ENCODE peak calls at places on chromosomes 11 and 22, in seven cellular contexts. One of them, this sample, is unnamed.

GRCh38 chr11:12272821-12273617 is 104.4 kb upstream of the PARVA start:
- DNase-seq in MM.1S: no peak
- DNase-seq in GM23338: no peak
- DNase-seq in fibroblast of pulmonary artery: peak
- DNase-seq in keratinocyte: no peak
- DNase-seq in uterus: no peak
- DNase-seq in Peyer's patch: peak
- DNase-seq in this sample: no peak

GRCh38 chr11:6635082-6635932 is 16.1 kb upstream of the TPP1 start:
- DNase-seq in Peyer's patch: no peak
- DNase-seq in keratinocyte: no peak
- DNase-seq in MM.1S: no peak
- DNase-seq in GM23338: no peak
- DNase-seq in uterus: peak
- DNase-seq in fibroblast of pulmonary artery: peak
- DNase-seq in this sample: no peak

GRCh38 chr11:128390246-128390645 is 197.1 kb downstream of the ETS1 start:
- DNase-seq in Peyer's patch: no peak
- DNase-seq in MM.1S: no peak
- DNase-seq in fibroblast of pulmonary artery: peak
- DNase-seq in uterus: no peak
- DNase-seq in keratinocyte: no peak
- DNase-seq in GM23338: no peak
- DNase-seq in this sample: no peak

GRCh38 chr22:48696371-48696770 is 1131.3 kb downstream of the BRD1 start:
- DNase-seq in keratinocyte: no peak
- DNase-seq in Peyer's patch: no peak
- DNase-seq in uterus: no peak
- DNase-seq in GM23338: no peak
- DNase-seq in fibroblast of pulmonary artery: no peak
- DNase-seq in MM.1S: no peak
- DNase-seq in this sample: no peak

GRCh38 chr11:11416917-11417316 is 63.9 kb upstream of the CSNK2A3 start:
- DNase-seq in Peyer's patch: no peak
- DNase-seq in MM.1S: no peak
- DNase-seq in uterus: no peak
- DNase-seq in GM23338: no peak
- DNase-seq in fibroblast of pulmonary artery: peak
- DNase-seq in keratinocyte: no peak
- DNase-seq in this sample: no peak

GRCh38 chr11:118705796-118706545 is 26.5 kb upstream of the TREH start:
- DNase-seq in GM23338: no peak
- DNase-seq in MM.1S: no peak
- DNase-seq in fibroblast of pulmonary artery: no peak
- DNase-seq in keratinocyte: no peak
- DNase-seq in uterus: no peak
- DNase-seq in Peyer's patch: no peak
- DNase-seq in this sample: no peak

GRCh38 chr11:44229664-44230063 is 80.3 kb downstream of the ALX4 start:
- DNase-seq in uterus: no peak
- DNase-seq in GM23338: no peak
- DNase-seq in MM.1S: no peak
- DNase-seq in Peyer's patch: no peak
- DNase-seq in keratinocyte: no peak
- DNase-seq in fibroblast of pulmonary artery: peak
- DNase-seq in this sample: no peak

GRCh38 chr22:42326786-42327185 is 56.3 kb upstream of the TCF20 start:
- DNase-seq in Peyer's patch: no peak
- DNase-seq in uterus: no peak
- DNase-seq in fibroblast of pulmonary artery: no peak
- DNase-seq in MM.1S: no peak
- DNase-seq in keratinocyte: no peak
- DNase-seq in GM23338: no peak
- DNase-seq in this sample: no peak

GRCh38 chr22:36027960-36028645 is 521 bp downstream of the RBFOX2 start:
- DNase-seq in fibroblast of pulmonary artery: no peak
- DNase-seq in uterus: peak
- DNase-seq in GM23338: peak
- DNase-seq in Peyer's patch: no peak
- DNase-seq in MM.1S: peak
- DNase-seq in keratinocyte: no peak
- DNase-seq in this sample: no peak

GRCh38 chr11:116890193-116890592 is 52.8 kb upstream of the APOA1 start:
- DNase-seq in keratinocyte: no peak
- DNase-seq in GM23338: no peak
- DNase-seq in MM.1S: peak
- DNase-seq in Peyer's patch: no peak
- DNase-seq in uterus: no peak
- DNase-seq in fibroblast of pulmonary artery: peak
- DNase-seq in this sample: peak

GRCh38 chr11:46306296-46306853 is 28.9 kb downstream of the CREB3L1 start:
- DNase-seq in fibroblast of pulmonary artery: no peak
- DNase-seq in keratinocyte: no peak
- DNase-seq in uterus: no peak
- DNase-seq in MM.1S: no peak
- DNase-seq in Peyer's patch: no peak
- DNase-seq in GM23338: peak
- DNase-seq in this sample: no peak

GRCh38 chr11:120180571-120181445 is 30.0 kb upstream of the OAF start:
- DNase-seq in keratinocyte: no peak
- DNase-seq in Peyer's patch: no peak
- DNase-seq in uterus: peak
- DNase-seq in GM23338: peak
- DNase-seq in fibroblast of pulmonary artery: peak
- DNase-seq in MM.1S: no peak
- DNase-seq in this sample: no peak

GRCh38 chr22:48755332-48755949 is 1072.2 kb downstream of the BRD1 start:
- DNase-seq in GM23338: no peak
- DNase-seq in Peyer's patch: peak
- DNase-seq in MM.1S: no peak
- DNase-seq in keratinocyte: no peak
- DNase-seq in fibroblast of pulmonary artery: no peak
- DNase-seq in uterus: no peak
- DNase-seq in this sample: no peak

GRCh38 chr11:22634897-22635629 is 9.4 kb upstream of the FANCF start:
- DNase-seq in MM.1S: peak
- DNase-seq in Peyer's patch: peak
- DNase-seq in GM23338: peak
- DNase-seq in uterus: no peak
- DNase-seq in keratinocyte: no peak
- DNase-seq in fibroblast of pulmonary artery: peak
- DNase-seq in this sample: no peak

GRCh38 chr11:108574675-108575074 is 18.9 kb downstream of the EXPH5 start:
- DNase-seq in uterus: no peak
- DNase-seq in MM.1S: no peak
- DNase-seq in GM23338: peak
- DNase-seq in fibroblast of pulmonary artery: no peak
- DNase-seq in keratinocyte: no peak
- DNase-seq in Peyer's patch: no peak
- DNase-seq in this sample: no peak

DNA sequence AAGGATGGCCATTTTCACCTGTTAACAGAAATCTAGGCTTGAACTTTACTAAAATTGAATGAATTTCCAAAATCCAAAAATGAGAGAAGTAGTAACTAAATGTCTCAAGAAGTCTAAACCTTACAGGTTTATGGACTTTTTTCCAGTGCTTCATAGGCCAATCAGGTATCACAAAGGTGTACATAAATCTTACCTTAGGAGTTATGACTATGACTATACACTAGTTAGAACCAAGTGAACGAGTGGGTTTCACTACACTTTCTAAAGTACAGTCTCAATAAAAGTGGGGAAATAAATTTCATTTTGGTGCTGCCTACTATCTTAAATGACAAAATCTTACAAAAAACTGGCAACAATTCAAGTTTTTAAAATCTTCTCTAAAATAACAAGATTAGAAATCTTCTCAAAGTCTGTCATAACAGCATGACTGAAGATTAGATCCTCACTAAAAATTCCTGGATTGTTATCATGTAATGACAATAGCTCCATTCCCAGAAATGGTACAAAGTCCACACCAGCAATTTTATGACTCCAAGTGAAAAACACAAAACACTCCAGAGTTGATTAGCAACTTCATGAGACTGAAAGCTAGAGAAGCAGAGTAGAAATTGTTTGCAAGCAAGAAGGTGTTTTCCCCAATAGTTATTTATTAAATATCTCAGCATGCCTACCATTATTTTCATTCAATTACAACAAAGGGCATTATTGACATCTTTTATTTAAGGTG is 20.9 kb downstream of the SOX6 start:
- DNase-seq in fibroblast of pulmonary artery: no peak
- DNase-seq in uterus: no peak
- DNase-seq in Peyer's patch: no peak
- DNase-seq in GM23338: no peak
- DNase-seq in MM.1S: no peak
- DNase-seq in keratinocyte: no peak
- DNase-seq in this sample: no peak
- H3K4me3 ChIP-seq in fibroblast of pulmonary artery: no peak
- H3K4me3 ChIP-seq in uterus: no peak
- H3K4me3 ChIP-seq in Peyer's patch: no peak
- H3K4me3 ChIP-seq in GM23338: no peak
- H3K4me3 ChIP-seq in MM.1S: no peak
- H3K4me3 ChIP-seq in keratinocyte: no peak
- H3K4me3 ChIP-seq in this sample: no peak

DNA sequence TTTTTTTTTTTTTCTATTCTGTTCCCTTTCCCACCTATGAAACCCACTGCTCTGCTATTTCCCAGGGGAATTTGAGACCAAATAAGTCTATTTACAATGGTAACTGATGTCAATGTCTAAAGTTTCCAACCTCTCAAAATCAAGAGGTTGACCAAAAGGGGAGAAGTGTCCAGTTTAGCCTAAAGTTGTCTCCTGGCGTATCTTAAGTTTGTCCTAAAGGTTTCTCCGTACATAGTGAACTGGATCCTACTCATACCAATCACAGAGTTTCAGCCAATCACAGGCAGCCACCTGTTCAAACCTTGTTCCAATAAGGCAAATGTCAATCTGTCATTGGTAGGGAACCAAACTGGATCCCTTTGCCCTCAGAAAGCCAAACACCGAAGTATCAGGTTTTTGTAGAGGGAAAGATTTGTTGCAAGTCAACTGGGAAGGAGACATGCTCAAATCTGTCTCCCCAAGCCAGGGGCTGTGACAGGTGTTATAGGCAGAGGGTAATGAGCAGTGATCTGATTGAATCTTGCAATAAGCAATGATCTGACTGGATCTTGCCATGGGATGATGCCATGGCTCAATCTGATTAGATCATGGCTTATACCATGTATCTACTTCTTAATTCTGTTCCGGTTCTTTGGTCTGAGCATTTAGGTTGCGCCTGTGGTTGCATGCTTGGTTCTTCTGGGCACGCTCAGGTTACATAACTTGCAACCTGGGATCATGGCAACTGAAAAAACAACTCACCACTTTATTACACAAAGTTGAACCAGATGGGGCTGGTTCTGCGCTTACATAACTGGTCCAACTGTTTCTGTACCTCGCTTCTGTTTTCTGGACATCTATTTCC is 1.1 kb upstream of the VPS37C start:
- DNase-seq in uterus: no peak
- DNase-seq in fibroblast of pulmonary artery: peak
- DNase-seq in MM.1S: peak
- DNase-seq in keratinocyte: peak
- DNase-seq in Peyer's patch: no peak
- DNase-seq in GM23338: peak
- DNase-seq in this sample: peak
- H3K4me3 ChIP-seq in uterus: peak
- H3K4me3 ChIP-seq in fibroblast of pulmonary artery: peak
- H3K4me3 ChIP-seq in MM.1S: peak
- H3K4me3 ChIP-seq in keratinocyte: peak
- H3K4me3 ChIP-seq in Peyer's patch: peak
- H3K4me3 ChIP-seq in GM23338: peak
- H3K4me3 ChIP-seq in this sample: peak

DNA sequence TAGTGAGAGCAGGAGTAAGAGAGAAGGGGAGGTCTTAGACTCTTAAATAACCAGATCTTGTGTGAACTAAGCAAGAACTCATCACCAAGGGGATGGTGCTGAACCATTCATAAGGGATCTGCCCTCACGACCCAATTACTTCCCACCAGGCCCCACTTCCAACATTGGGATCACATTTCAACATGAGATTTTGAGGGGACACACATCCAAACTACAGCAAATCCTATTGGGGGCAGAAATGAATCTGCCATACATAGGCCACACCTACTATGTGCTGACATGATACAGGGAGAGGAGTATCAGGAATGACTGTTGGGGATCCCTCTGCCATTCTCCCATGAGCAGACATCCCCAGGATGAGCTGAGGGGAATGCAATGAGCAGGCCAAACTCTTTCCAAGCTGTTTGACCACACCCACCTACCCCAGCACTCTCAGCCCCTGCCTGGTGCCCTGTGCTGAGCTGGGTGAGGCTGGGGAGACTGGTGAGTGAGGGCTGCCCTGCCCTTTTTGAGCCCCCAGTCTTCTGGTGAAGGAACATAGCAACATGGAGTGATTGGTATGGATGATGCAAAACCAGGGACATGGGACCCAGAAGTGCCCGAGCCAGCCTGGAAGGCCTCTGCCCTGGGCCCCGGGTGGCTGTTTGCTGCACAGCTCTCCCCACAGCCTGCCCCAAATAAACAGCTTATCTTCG is 1.2 kb upstream of the GTSE1 start:
- DNase-seq in Peyer's patch: peak
- DNase-seq in keratinocyte: no peak
- DNase-seq in GM23338: no peak
- DNase-seq in uterus: no peak
- DNase-seq in fibroblast of pulmonary artery: no peak
- DNase-seq in MM.1S: no peak
- DNase-seq in this sample: no peak
- H3K4me3 ChIP-seq in Peyer's patch: peak
- H3K4me3 ChIP-seq in keratinocyte: peak
- H3K4me3 ChIP-seq in GM23338: peak
- H3K4me3 ChIP-seq in uterus: no peak
- H3K4me3 ChIP-seq in fibroblast of pulmonary artery: peak
- H3K4me3 ChIP-seq in MM.1S: peak
- H3K4me3 ChIP-seq in this sample: peak

DNA sequence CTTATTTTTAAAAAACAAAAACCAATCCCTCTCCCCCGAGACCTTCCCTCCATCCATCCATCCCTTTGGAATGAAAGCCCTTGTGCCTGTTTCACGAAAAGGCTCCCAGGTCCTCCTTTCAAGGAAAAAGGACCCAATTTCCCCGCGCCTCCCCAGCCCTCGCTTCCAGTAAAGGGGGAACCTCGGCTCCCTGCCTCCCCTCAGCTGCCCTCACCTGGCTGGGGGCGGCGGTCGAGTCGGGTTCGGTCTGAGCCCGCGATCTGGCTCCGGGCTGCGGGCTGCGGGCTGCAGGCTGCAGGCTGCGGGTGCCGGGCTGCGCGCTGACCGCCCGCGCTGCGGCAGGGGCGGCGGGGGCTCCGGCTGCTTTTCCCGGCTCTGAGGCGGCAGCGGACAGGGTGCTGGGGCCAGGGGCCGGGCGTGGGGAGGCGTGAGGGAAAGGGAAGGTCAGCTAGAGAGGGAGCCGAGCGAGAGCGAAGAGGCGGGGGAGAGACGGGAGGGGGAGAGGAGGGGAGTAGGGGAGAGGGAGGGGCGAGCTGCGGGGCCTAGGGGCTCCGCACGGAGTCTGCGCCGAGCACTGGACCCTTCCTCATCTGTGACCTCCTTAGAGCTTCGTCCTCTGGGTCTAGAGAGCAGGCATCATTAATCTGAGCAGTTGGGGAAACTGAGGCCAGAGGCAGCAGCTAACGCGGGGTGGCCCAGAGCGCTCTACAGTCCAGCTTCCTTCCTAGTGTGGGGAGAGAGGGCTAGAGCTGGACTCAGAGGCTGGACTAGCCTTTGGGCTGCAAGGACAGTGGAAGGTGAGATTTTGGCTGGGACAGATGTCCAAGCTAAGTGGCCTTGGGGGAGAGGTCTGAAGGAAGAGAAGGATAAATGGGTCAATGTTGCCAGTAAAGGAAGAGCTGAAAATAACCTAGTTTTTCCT is at the start of gene C1QTNF4:
- DNase-seq in Peyer's patch: no peak
- DNase-seq in keratinocyte: no peak
- DNase-seq in fibroblast of pulmonary artery: no peak
- DNase-seq in MM.1S: no peak
- DNase-seq in uterus: no peak
- DNase-seq in GM23338: peak
- DNase-seq in this sample: no peak
- H3K4me3 ChIP-seq in Peyer's patch: peak
- H3K4me3 ChIP-seq in keratinocyte: no peak
- H3K4me3 ChIP-seq in fibroblast of pulmonary artery: peak
- H3K4me3 ChIP-seq in MM.1S: no peak
- H3K4me3 ChIP-seq in uterus: no peak
- H3K4me3 ChIP-seq in GM23338: peak
- H3K4me3 ChIP-seq in this sample: no peak

This sample was measured in GM12865.